ENCODE peak calls at places on chromosomes 3 and 15, in eight cellular contexts. F, G, R, W, B, D, I and L are unnamed samples.

GRCh38 chr3:100205161-100205560 is 55.6 kb upstream of the TBC1D23 start:
- DNase-seq in B (no peak), W (no peak), G (no peak), D (no peak), I (no peak), F (no peak), R (no peak), L (no peak)

GRCh38 chr15:40793216-40793989 is 13.5 kb upstream of the ZFYVE19 start:
- DNase-seq in R (no peak), I (no peak), W (no peak), F (peak), D (peak), G (no peak), B (no peak), L (no peak)

GRCh38 chr3:125594581-125595011 is 701 bp downstream of the OSBPL11 start:
- DNase-seq in F (peak), W (no peak), D (peak), R (no peak), G (peak), B (peak), I (no peak), L (peak)

GRCh38 chr3:32973982-32974381 is 22.5 kb downstream of the CCR4 start:
- DNase-seq in F (no peak), I (no peak), W (no peak), G (no peak), B (no peak), D (no peak), R (no peak), L (no peak)

GRCh38 chr3:184619348-184619747 is 57.8 kb downstream of the EPHB3 start:
- DNase-seq in R (peak), B (peak), W (no peak), I (no peak), F (no peak), G (no peak), D (no peak), L (no peak)

GRCh38 chr15:68550498-68551295 is 28.1 kb upstream of the CORO2B start:
- DNase-seq in D (peak), I (peak), F (peak), B (peak), G (peak), R (peak), W (peak), L (peak)

GRCh38 chr15:89199734-89200133 is 21.6 kb downstream of the RLBP1 start:
- DNase-seq in F (no peak), B (peak), R (no peak), D (no peak), I (peak), W (no peak), G (no peak), L (no peak)

GRCh38 chr3:8313591-8314298 is 187.9 kb upstream of the LMCD1 start:
- DNase-seq in D (no peak), F (no peak), I (no peak), R (no peak), G (no peak), W (no peak), B (peak), L (no peak)

GRCh38 chr3:12186046-12186445 is 27.3 kb upstream of the TIMP4 start:
- DNase-seq in I (no peak), F (no peak), W (no peak), G (no peak), D (no peak), B (no peak), R (no peak), L (no peak)

GRCh38 chr3:13235897-13236296 is 162.7 kb upstream of the IQSEC1 start:
- DNase-seq in R (no peak), F (peak), W (no peak), B (no peak), G (no peak), D (no peak), I (no peak), L (no peak)

GRCh38 chr15:99987119-99987506 is 253.9 kb upstream of the LYSMD4 start:
- DNase-seq in I (no peak), R (peak), F (no peak), D (no peak), G (no peak), B (no peak), W (no peak), L (no peak)

GRCh38 chr3:42692667-42693529 is 7.6 kb downstream of the KLHL40 start:
- DNase-seq in W (no peak), R (peak), D (no peak), B (no peak), F (no peak), G (no peak), I (no peak), L (no peak)

GRCh38 chr3:129644836-129645235 is 38.4 kb upstream of the PLXND1 start:
- DNase-seq in B (no peak), F (no peak), R (no peak), G (no peak), W (no peak), I (no peak), D (no peak), L (no peak)

GRCh38 chr3:101781166-101781565 is 2.2 kb downstream of the NXPE3 start:
- DNase-seq in G (no peak), W (no peak), D (no peak), F (no peak), B (no peak), I (no peak), R (no peak), L (no peak)

GRCh38 chr15:77396692-77397091 is 23.2 kb downstream of the PEAK1 start:
- DNase-seq in B (no peak), G (no peak), W (no peak), D (no peak), I (no peak), R (no peak), F (no peak), L (no peak)

GRCh38 chr3:62532796-62533195 is 159.4 kb upstream of the FEZF2 start:
- DNase-seq in B (no peak), R (no peak), W (no peak), D (no peak), F (no peak), I (no peak), G (no peak), L (no peak)

GRCh38 chr3:104878395-104878794 is 488.3 kb upstream of the ALCAM start:
- DNase-seq in I (no peak), F (peak), W (no peak), R (no peak), G (no peak), D (no peak), B (no peak), L (no peak)

GRCh38 chr15:68962464-68962863 is 32.1 kb downstream of the SPESP1 start:
- DNase-seq in D (no peak), B (no peak), R (no peak), F (no peak), W (no peak), I (no peak), G (no peak), L (no peak)

GRCh38 chr3:38454179-38454883 is 641 bp downstream of the ACVR2B start:
- DNase-seq in R (peak), B (peak), I (peak), D (peak), G (no peak), F (peak), W (no peak), L (peak)

GRCh38 chr3:41688595-41689380 is 273.1 kb downstream of the ULK4 start:
- DNase-seq in D (no peak), B (no peak), G (no peak), W (no peak), F (no peak), I (no peak), R (no peak), L (no peak)

GRCh38 chr3:150335631-150336030 is 72.5 kb upstream of the TSC22D2 start:
- DNase-seq in R (no peak), G (no peak), I (no peak), D (no peak), W (no peak), F (no peak), B (no peak), L (no peak)

DNA sequence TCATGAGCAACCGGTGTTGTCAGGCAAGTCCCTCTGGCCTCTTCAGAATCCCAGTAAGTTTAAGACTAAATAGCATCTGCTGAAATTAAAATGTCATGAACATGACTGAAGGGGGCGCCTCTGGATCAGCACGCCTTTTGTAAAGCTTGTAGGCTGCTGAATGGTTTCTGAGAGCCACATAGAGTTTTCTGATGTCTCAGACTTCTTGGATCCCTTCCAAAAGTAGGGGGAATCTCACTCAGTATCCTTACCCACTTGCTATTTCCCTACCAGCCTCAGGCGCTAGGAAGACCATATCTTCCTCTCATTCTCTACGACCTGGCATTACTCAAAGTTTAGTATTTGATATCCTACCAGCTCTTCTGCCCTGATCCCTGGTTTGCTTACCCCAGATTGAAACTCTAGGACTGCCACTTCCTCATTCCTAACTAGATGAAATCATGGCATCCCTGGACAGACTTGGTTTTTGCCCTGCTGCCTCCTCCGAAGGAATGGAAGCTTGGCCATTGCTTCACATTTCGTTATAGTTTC is 62.7 kb upstream of the CD47 start:
- DNase-seq in F (peak), W (peak), R (no peak), G (no peak), I (peak), B (peak), D (no peak), L (peak)
- TF ChIP-seq CTCF in F (peak), W (peak), R (peak), G (no peak), I (peak), B (no peak), D (peak), L (peak)

DNA sequence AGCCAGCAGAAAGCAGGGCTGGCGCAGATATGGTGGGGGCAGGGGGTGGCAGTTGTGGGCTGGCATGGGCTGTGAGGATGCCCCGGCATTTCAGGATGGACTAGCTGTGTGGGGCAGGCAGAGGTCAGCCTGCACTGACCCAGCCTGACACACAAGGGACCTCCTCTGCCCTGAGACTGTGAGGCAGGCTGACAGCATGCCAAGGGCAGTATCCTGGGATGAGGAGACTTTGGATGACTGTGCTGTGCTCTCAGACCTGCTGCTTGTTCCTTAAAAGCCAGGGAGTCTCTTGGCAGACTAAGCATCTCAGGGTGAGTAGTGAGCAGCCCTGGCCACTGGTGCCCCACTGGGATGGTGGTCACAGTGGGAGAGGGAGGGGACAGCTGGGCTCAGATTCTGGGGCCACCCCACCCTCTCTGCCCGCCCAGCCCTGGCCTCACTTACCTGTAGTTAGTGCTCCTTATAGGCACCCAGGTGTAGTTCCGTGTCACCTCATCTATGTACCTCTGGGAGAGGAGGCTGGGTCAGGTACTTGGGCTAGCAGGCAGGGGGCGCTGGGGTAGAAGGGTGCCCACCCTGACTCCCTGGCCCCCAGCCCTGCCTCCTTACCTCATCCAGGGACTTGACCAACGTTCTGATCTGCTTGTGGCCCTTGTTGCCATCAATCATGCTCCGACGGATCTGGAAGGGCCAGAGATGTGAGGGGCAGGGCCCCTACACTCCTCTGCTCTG is 16.0 kb upstream of the TMEM115 start:
- DNase-seq in I (peak), R (no peak), B (no peak), W (no peak), G (no peak), F (no peak), D (no peak), L (no peak)
- TF ChIP-seq CTCF in I (peak), R (no peak), B (no peak), W (peak), G (no peak), F (no peak), D (no peak), L (peak)

DNA sequence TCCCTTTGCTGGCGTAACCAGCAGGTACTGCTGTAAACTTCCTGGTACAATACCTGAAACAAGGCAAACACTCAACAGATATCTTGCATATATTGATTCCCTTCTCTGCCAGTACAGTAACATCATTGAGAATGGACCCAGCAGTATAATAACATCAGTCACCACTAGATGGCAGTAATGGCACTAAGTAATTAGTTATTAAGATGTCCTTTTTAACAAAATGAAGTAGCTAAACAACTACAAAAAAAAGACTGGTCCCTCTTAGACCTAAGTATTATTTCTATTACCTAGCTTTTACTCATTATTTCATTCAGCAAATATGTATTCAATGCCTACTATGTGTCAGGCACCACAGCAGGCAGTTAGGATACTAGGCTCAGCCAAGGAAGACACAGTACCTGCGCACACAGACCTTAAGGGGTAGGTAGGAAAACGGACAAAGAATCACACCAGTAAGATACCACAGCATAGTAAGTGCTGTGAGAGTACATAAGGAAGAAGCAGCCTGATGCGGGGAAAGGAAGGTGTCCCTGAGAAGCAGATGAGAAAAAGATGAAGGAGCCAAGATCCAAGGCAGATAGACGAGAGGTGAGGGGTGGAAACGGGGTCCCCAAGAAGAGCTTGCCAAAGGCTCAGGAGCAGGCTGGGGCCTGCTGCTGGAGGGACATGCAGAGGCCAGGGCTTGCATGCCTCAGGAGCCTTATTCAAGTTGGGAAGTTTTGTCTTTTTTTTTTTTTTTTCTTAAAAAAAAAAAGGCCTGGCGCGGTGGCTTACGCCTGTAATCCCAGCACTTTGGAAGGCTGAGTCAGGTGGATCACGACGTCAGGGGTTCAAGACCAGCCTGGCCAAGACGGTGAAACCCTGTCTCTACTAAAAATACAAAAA is 102.7 kb upstream of the CHD2 start:
- DNase-seq in R (no peak), D (peak), B (peak), I (no peak), G (peak), W (no peak), F (peak), L (no peak)
- TF ChIP-seq CTCF in R (peak), D (peak), B (peak), I (peak), G (peak), W (peak), F (peak), L (peak)

DNA sequence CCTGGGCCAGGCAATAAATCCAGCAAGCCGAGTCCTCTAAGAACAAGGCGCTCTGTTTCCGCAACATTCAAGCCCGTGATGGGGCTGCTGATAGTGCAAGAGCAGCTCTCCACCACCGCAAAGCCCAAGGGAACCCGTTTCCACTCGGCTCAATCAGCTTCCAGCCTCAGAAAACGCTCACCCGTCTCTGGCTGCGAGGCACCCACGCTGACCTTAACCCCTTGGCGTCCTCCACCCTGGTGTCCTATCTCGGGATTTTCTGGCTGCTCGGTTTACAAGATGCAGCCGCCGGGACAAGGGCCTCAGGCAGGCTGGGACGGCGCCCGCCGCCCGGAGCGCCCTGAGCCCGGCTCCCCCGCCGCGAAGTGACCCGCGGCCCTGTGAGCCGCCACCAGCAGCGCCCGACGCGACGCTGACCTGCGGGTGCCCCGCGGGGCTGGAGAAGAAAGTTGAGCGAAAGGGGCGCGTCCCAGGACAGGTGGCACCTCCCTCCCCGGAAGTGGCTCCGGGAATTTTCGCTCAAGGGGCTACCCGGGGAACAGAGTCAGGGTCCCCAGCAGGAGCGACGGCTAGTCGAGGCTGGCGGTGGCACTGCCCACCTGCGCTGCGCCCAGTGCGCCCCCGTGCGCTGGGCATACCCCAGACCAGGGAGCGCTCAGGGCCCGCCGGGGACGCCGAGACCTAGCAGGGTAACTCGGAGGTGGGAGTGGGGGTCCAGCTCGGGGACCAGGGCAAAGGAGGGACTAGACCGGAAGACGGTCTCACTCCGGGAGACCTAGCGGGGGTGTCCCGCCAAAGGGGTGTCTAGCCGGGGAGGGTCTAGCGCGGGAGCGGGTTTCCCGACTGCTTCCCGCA is 18.1 kb downstream of the SPATA12 start:
- DNase-seq in B (peak), W (no peak), G (peak), D (no peak), F (peak), I (peak), R (peak), L (peak)
- TF ChIP-seq CTCF in B (no peak), W (no peak), G (no peak), D (no peak), F (peak), I (no peak), R (no peak), L (no peak)

DNA sequence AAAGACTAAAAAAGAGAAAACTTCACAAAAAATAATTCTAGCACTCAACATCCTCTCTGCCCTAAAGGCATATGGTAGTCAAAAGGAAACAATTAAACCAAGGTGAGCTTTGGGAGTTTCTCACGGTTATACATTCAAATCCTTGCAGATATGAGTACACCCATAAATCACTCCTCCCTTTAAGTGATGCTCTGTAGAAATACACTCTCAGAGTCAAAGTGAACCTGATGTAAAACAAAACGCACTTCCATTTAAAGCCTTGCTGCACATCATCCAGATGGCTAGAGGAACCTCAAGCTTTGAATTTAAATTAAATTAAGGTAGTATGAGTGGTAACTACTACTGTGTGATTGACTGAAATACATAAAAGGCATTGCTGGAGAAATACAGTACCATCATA is 36.0 kb upstream of the AADAC start:
- DNase-seq in B (no peak), F (no peak), G (no peak), R (no peak), W (no peak), I (no peak), D (no peak), L (no peak)
- TF ChIP-seq CTCF in B (no peak), F (no peak), G (no peak), R (no peak), W (no peak), I (no peak), D (no peak), L (no peak)

GRCh38 chr3:47412842-47413520 is 32.2 kb downstream of the PTPN23 start:
- DNase-seq in F (no peak), I (no peak), W (no peak), D (peak), R (no peak), G (no peak), B (no peak), L (no peak)
- TF ChIP-seq CTCF in F (peak), I (no peak), W (peak), D (no peak), R (no peak), G (no peak), B (no peak), L (peak)

GRCh38 chr15:62122249-62122648 is 42.8 kb downstream of the C2CD4B start:
- DNase-seq in F (no peak), W (no peak), D (no peak), G (no peak), I (no peak), B (no peak), R (no peak), L (no peak)
- TF ChIP-seq CTCF in F (no peak), W (no peak), D (no peak), G (no peak), I (no peak), B (no peak), R (no peak), L (no peak)

GRCh38 chr15:92938387-92938786 is 38.3 kb downstream of the CHD2 start:
- DNase-seq in R (no peak), G (no peak), W (no peak), I (no peak), B (no peak), D (no peak), F (no peak), L (no peak)
- TF ChIP-seq CTCF in R (no peak), G (no peak), W (peak), I (peak), B (peak), D (no peak), F (no peak), L (peak)

DNA sequence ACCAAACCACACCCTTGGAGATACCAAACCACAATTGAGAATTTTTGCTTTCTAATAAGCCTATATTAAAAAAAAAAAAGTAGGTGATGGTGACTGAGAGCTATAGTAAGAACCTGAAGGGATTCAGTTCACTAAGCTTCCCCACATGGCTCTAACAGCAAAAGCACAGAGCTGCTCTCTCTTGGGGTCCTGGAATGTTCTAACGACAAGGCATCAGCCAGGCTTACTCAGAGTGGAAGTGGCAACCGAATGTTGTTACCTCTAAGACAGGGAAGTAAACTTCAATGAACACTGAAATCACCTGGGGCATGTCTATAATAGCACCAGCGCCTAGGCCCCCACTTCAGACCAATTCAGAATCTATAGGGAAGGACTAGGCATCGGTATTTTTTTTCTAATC is 397.7 kb downstream of the MAGI1 start:
- DNase-seq in R (no peak), I (peak), G (no peak), B (no peak), F (no peak), W (no peak), D (no peak), L (no peak)
- TF ChIP-seq CTCF in R (no peak), I (no peak), G (no peak), B (no peak), F (no peak), W (no peak), D (no peak), L (no peak)